ENCODE peak calls at places on chromosomes 13 and 19, in four cellular contexts. A is CD8-positive, alpha-beta memory T cell; H is HS-5; D is T follicular helper cell. C is an unnamed sample.

GRCh38 chr13:57630661-57631606 is 610 bp upstream of the PCDH17 start:
- DNase-seq in A (no peak), H (no peak), D (no peak), C (no peak)

GRCh38 chr13:86409466-86410241 is 610.4 kb upstream of the SLITRK6 start:
- DNase-seq in A (no peak), H (no peak), D (no peak), C (no peak)

GRCh38 chr13:45333251-45333972 is 7.6 kb downstream of the TPT1 start:
- DNase-seq in A (no peak), H (no peak), D (no peak), C (no peak)

GRCh38 chr19:29841559-29842367 is 30.0 kb downstream of the CCNE1 start:
- DNase-seq in A (no peak), H (no peak), D (no peak), C (no peak)

GRCh38 chr13:77697208-77698103 is at the start of gene SLAIN1:
- DNase-seq in A (peak; percentile 78), H (no peak), D (peak; percentile 80), C (peak; percentile 92)

GRCh38 chr19:21698215-21698614 is 69.2 kb downstream of the ZNF100 start:
- DNase-seq in A (no peak), H (no peak), D (no peak), C (no peak)

GRCh38 chr19:30091456-30091855 is 149.4 kb downstream of the URI1 start:
- DNase-seq in A (no peak), H (no peak), D (no peak), C (no peak)

GRCh38 chr13:109844396-109844795 is 58.0 kb upstream of the IRS2 start:
- DNase-seq in A (no peak), H (no peak), D (no peak), C (no peak)

GRCh38 chr13:28320884-28321574 is 173.9 kb downstream of the FLT1 start:
- DNase-seq in A (no peak), H (no peak), D (no peak), C (no peak)

GRCh38 chr13:110944968-110945952 is 30.4 kb upstream of the ANKRD10 start:
- DNase-seq in A (no peak), H (no peak), D (no peak), C (no peak)

GRCh38 chr13:33307820-33308219 is 22.3 kb upstream of the STARD13 start:
- DNase-seq in A (no peak), H (no peak), D (no peak), C (no peak)

GRCh38 chr13:27968316-27969072 is 621 bp downstream of the CDX2 start:
- DNase-seq in A (no peak), H (no peak), D (no peak), C (no peak)

GRCh38 chr19:40521276-40521675 is 54.5 kb downstream of the SPTBN4 start:
- DNase-seq in A (no peak), H (no peak), D (no peak), C (no peak)

GRCh38 chr13:77372275-77372674 is 45.4 kb upstream of the MYCBP2 start:
- DNase-seq in A (no peak), H (no peak), D (no peak), C (no peak)

GRCh38 chr19:9796113-9796773 is 22.6 kb downstream of the FBXL12 start:
- DNase-seq in A (peak; percentile 67), H (peak; percentile 83), D (peak; percentile 82), C (peak; percentile 82)

GRCh38 chr13:70162141-70162540 is 53.9 kb upstream of the KLHL1 start:
- DNase-seq in A (no peak), H (no peak), D (no peak), C (no peak)

GRCh38 chr19:29013988-29014387 is 199.0 kb downstream of the UQCRFS1 start:
- DNase-seq in A (no peak), H (no peak), D (no peak), C (no peak)

GRCh38 chr19:47609885-47610545 is 1.1 kb downstream of the BICRA start:
- DNase-seq in A (peak; percentile 32), H (no peak), D (peak; percentile 21), C (peak; percentile 57)

GRCh38 chr19:46190489-46190888 is 39.1 kb upstream of the IGFL1 start:
- DNase-seq in A (no peak), H (no peak), D (no peak), C (no peak)

GRCh38 chr13:83215627-83216026 is 666.6 kb downstream of the SLITRK1 start:
- DNase-seq in A (no peak), H (no peak), D (no peak), C (no peak)

GRCh38 chr19:46985532-46986415 is 33.9 kb upstream of the NPAS1 start:
- DNase-seq in A (no peak), H (no peak), D (no peak), C (no peak)

GRCh38 chr13:61536443-61536842 is 120.8 kb upstream of the PCDH20 start:
- DNase-seq in A (no peak), H (no peak), D (no peak), C (no peak)

GRCh38 chr13:42615691-42616090 is 41.7 kb downstream of the TNFSF11 start:
- DNase-seq in A (no peak), H (no peak), D (no peak), C (no peak)

GRCh38 chr19:12721656-12722565 is 1.8 kb downstream of the TNPO2 start:
- DNase-seq in A (peak; percentile 42), H (no peak), D (peak; percentile 31), C (peak; percentile 52)

GRCh38 chr13:98539655-98540054 is 37.3 kb downstream of the STK24 start:
- DNase-seq in A (no peak), H (no peak), D (no peak), C (no peak)

GRCh38 chr13:113547248-113547971 is 37.1 kb upstream of the TFDP1 start:
- DNase-seq in A (no peak), H (no peak), D (no peak), C (no peak)

GRCh38 chr13:94950303-94950702 is 238.0 kb upstream of the SOX21 start:
- DNase-seq in A (no peak), H (no peak), D (no peak), C (no peak)

GRCh38 chr19:42288881-42289555 is 12.9 kb upstream of the PRR19 start:
- DNase-seq in A (no peak), H (no peak), D (no peak), C (no peak)

GRCh38 chr13:35747594-35747993 is 271.1 kb upstream of the MAB21L1 start:
- DNase-seq in A (no peak), H (no peak), D (no peak), C (no peak)

GRCh38 chr19:55231391-55232283 is 3.1 kb upstream of the TMEM86B start:
- DNase-seq in A (no peak), H (no peak), D (no peak), C (no peak)

C was measured in Peyer's patch.